ENCODE peak calls at places on chromosomes 16 and 17, in ten cellular contexts. One of them, this sample, is unnamed.

GRCh38 chr17:42984486-42984885 is 4.1 kb downstream of the RUNDC1 start:
- DNase-seq in mucosa of descending colon: no peak
- DNase-seq in cardiac muscle cell: no peak
- DNase-seq in activated CD8-positive, alpha-beta T cell treated with anti-CD3 and anti-CD28 coated beads for 36 hours: no peak
- DNase-seq in WTC11: no peak
- DNase-seq in fibroblast of mammary gland: no peak
- DNase-seq in brain microvascular endothelial cell: no peak
- DNase-seq in GM23338: no peak
- DNase-seq in progenitor cell of endocrine pancreas: no peak
- DNase-seq in kidney: no peak
- DNase-seq in this sample: no peak

GRCh38 chr17:8574687-8575086 is 55.8 kb downstream of the MYH10 start:
- DNase-seq in mucosa of descending colon: no peak
- DNase-seq in cardiac muscle cell: no peak
- DNase-seq in activated CD8-positive, alpha-beta T cell treated with anti-CD3 and anti-CD28 coated beads for 36 hours: no peak
- DNase-seq in WTC11: no peak
- DNase-seq in fibroblast of mammary gland: peak; percentile 30
- DNase-seq in brain microvascular endothelial cell: no peak
- DNase-seq in GM23338: peak; percentile 22
- DNase-seq in progenitor cell of endocrine pancreas: no peak
- DNase-seq in kidney: no peak
- DNase-seq in this sample: no peak

GRCh38 chr16:30054451-30054850 is 11.1 kb upstream of the ALDOA start:
- DNase-seq in mucosa of descending colon: peak; percentile 44
- DNase-seq in cardiac muscle cell: no peak
- DNase-seq in activated CD8-positive, alpha-beta T cell treated with anti-CD3 and anti-CD28 coated beads for 36 hours: no peak
- DNase-seq in WTC11: no peak
- DNase-seq in fibroblast of mammary gland: no peak
- DNase-seq in brain microvascular endothelial cell: no peak
- DNase-seq in GM23338: no peak
- DNase-seq in progenitor cell of endocrine pancreas: no peak
- DNase-seq in kidney: no peak
- DNase-seq in this sample: no peak

GRCh38 chr17:80029235-80029974 is 6.3 kb downstream of the TBC1D16 start:
- DNase-seq in mucosa of descending colon: peak; percentile 73
- DNase-seq in cardiac muscle cell: no peak
- DNase-seq in activated CD8-positive, alpha-beta T cell treated with anti-CD3 and anti-CD28 coated beads for 36 hours: no peak
- DNase-seq in WTC11: no peak
- DNase-seq in fibroblast of mammary gland: peak; percentile 98
- DNase-seq in brain microvascular endothelial cell: peak; percentile 47
- DNase-seq in GM23338: no peak
- DNase-seq in progenitor cell of endocrine pancreas: no peak
- DNase-seq in kidney: peak; percentile 93
- DNase-seq in this sample: peak; percentile 78

GRCh38 chr16:8751481-8752311 is 45.7 kb downstream of the TMEM186 start:
- DNase-seq in mucosa of descending colon: no peak
- DNase-seq in cardiac muscle cell: no peak
- DNase-seq in activated CD8-positive, alpha-beta T cell treated with anti-CD3 and anti-CD28 coated beads for 36 hours: no peak
- DNase-seq in WTC11: no peak
- DNase-seq in fibroblast of mammary gland: peak; percentile 67
- DNase-seq in brain microvascular endothelial cell: peak; percentile 57
- DNase-seq in GM23338: peak; percentile 32
- DNase-seq in progenitor cell of endocrine pancreas: no peak
- DNase-seq in kidney: no peak
- DNase-seq in this sample: no peak

GRCh38 chr16:8963010-8963824 is 489 bp downstream of the USP7 start:
- DNase-seq in mucosa of descending colon: peak; percentile 62
- DNase-seq in cardiac muscle cell: peak; percentile 44
- DNase-seq in activated CD8-positive, alpha-beta T cell treated with anti-CD3 and anti-CD28 coated beads for 36 hours: no peak
- DNase-seq in WTC11: no peak
- DNase-seq in fibroblast of mammary gland: no peak
- DNase-seq in brain microvascular endothelial cell: no peak
- DNase-seq in GM23338: no peak
- DNase-seq in progenitor cell of endocrine pancreas: no peak
- DNase-seq in kidney: peak; percentile 76
- DNase-seq in this sample: no peak

GRCh38 chr17:30586818-30587595 is 109.8 kb downstream of the GOSR1 start:
- DNase-seq in mucosa of descending colon: no peak
- DNase-seq in cardiac muscle cell: no peak
- DNase-seq in activated CD8-positive, alpha-beta T cell treated with anti-CD3 and anti-CD28 coated beads for 36 hours: peak; percentile 21
- DNase-seq in WTC11: no peak
- DNase-seq in fibroblast of mammary gland: peak; percentile 84
- DNase-seq in brain microvascular endothelial cell: peak; percentile 87
- DNase-seq in GM23338: no peak
- DNase-seq in progenitor cell of endocrine pancreas: no peak
- DNase-seq in kidney: no peak
- DNase-seq in this sample: no peak

GRCh38 chr16:27374231-27374793 is 27.7 kb upstream of the IL21R start:
- DNase-seq in mucosa of descending colon: no peak
- DNase-seq in cardiac muscle cell: no peak
- DNase-seq in activated CD8-positive, alpha-beta T cell treated with anti-CD3 and anti-CD28 coated beads for 36 hours: peak; percentile 32
- DNase-seq in WTC11: no peak
- DNase-seq in fibroblast of mammary gland: no peak
- DNase-seq in brain microvascular endothelial cell: no peak
- DNase-seq in GM23338: no peak
- DNase-seq in progenitor cell of endocrine pancreas: no peak
- DNase-seq in kidney: no peak
- DNase-seq in this sample: no peak

GRCh38 chr17:17275991-17276390 is 5.1 kb downstream of the COPS3 start:
- DNase-seq in mucosa of descending colon: no peak
- DNase-seq in cardiac muscle cell: no peak
- DNase-seq in activated CD8-positive, alpha-beta T cell treated with anti-CD3 and anti-CD28 coated beads for 36 hours: no peak
- DNase-seq in WTC11: no peak
- DNase-seq in fibroblast of mammary gland: no peak
- DNase-seq in brain microvascular endothelial cell: no peak
- DNase-seq in GM23338: no peak
- DNase-seq in progenitor cell of endocrine pancreas: no peak
- DNase-seq in kidney: no peak
- DNase-seq in this sample: no peak

GRCh38 chr16:82715833-82716232 is 89.1 kb downstream of the CDH13 start:
- DNase-seq in mucosa of descending colon: no peak
- DNase-seq in cardiac muscle cell: peak; percentile 12
- DNase-seq in activated CD8-positive, alpha-beta T cell treated with anti-CD3 and anti-CD28 coated beads for 36 hours: no peak
- DNase-seq in WTC11: no peak
- DNase-seq in fibroblast of mammary gland: no peak
- DNase-seq in brain microvascular endothelial cell: no peak
- DNase-seq in GM23338: no peak
- DNase-seq in progenitor cell of endocrine pancreas: no peak
- DNase-seq in kidney: no peak
- DNase-seq in this sample: no peak

GRCh38 chr17:81906476-81907218 is 4.6 kb downstream of the PCYT2 start:
- DNase-seq in mucosa of descending colon: peak; percentile 48
- DNase-seq in cardiac muscle cell: no peak
- DNase-seq in activated CD8-positive, alpha-beta T cell treated with anti-CD3 and anti-CD28 coated beads for 36 hours: no peak
- DNase-seq in WTC11: peak; percentile 60
- DNase-seq in fibroblast of mammary gland: no peak
- DNase-seq in brain microvascular endothelial cell: no peak
- DNase-seq in GM23338: peak; percentile 47
- DNase-seq in progenitor cell of endocrine pancreas: no peak
- DNase-seq in kidney: no peak
- DNase-seq in this sample: no peak
- TF ChIP-seq CTCF in mucosa of descending colon: no peak
- TF ChIP-seq CTCF in cardiac muscle cell: no peak
- TF ChIP-seq CTCF in activated CD8-positive, alpha-beta T cell treated with anti-CD3 and anti-CD28 coated beads for 36 hours: peak; percentile 8
- TF ChIP-seq CTCF in WTC11: no peak
- TF ChIP-seq CTCF in fibroblast of mammary gland: no peak
- TF ChIP-seq CTCF in brain microvascular endothelial cell: peak; percentile 26
- TF ChIP-seq CTCF in GM23338: peak; percentile 40
- TF ChIP-seq CTCF in progenitor cell of endocrine pancreas: no peak
- TF ChIP-seq CTCF in kidney: no peak
- TF ChIP-seq CTCF in this sample: no peak

GRCh38 chr17:72345536-72345935 is 224.7 kb downstream of the SOX9 start:
- DNase-seq in mucosa of descending colon: no peak
- DNase-seq in cardiac muscle cell: no peak
- DNase-seq in activated CD8-positive, alpha-beta T cell treated with anti-CD3 and anti-CD28 coated beads for 36 hours: no peak
- DNase-seq in WTC11: no peak
- DNase-seq in fibroblast of mammary gland: no peak
- DNase-seq in brain microvascular endothelial cell: no peak
- DNase-seq in GM23338: no peak
- DNase-seq in progenitor cell of endocrine pancreas: no peak
- DNase-seq in kidney: no peak
- DNase-seq in this sample: no peak
- TF ChIP-seq CTCF in mucosa of descending colon: no peak
- TF ChIP-seq CTCF in cardiac muscle cell: no peak
- TF ChIP-seq CTCF in activated CD8-positive, alpha-beta T cell treated with anti-CD3 and anti-CD28 coated beads for 36 hours: no peak
- TF ChIP-seq CTCF in WTC11: no peak
- TF ChIP-seq CTCF in fibroblast of mammary gland: peak; percentile 13
- TF ChIP-seq CTCF in brain microvascular endothelial cell: peak; percentile 27
- TF ChIP-seq CTCF in GM23338: peak; percentile 27
- TF ChIP-seq CTCF in progenitor cell of endocrine pancreas: no peak
- TF ChIP-seq CTCF in kidney: no peak
- TF ChIP-seq CTCF in this sample: no peak

GRCh38 chr16:69105501-69106361 is at the start of gene HAS3:
- DNase-seq in mucosa of descending colon: no peak
- DNase-seq in cardiac muscle cell: peak; percentile 84
- DNase-seq in activated CD8-positive, alpha-beta T cell treated with anti-CD3 and anti-CD28 coated beads for 36 hours: peak; percentile 47
- DNase-seq in WTC11: peak; percentile 74
- DNase-seq in fibroblast of mammary gland: peak; percentile 49
- DNase-seq in brain microvascular endothelial cell: peak; percentile 44
- DNase-seq in GM23338: peak; percentile 93
- DNase-seq in progenitor cell of endocrine pancreas: peak; percentile 53
- DNase-seq in kidney: peak; percentile 85
- DNase-seq in this sample: peak; percentile 70
- TF ChIP-seq CTCF in mucosa of descending colon: no peak
- TF ChIP-seq CTCF in cardiac muscle cell: peak; percentile 38
- TF ChIP-seq CTCF in activated CD8-positive, alpha-beta T cell treated with anti-CD3 and anti-CD28 coated beads for 36 hours: peak; percentile 24
- TF ChIP-seq CTCF in WTC11: no peak
- TF ChIP-seq CTCF in fibroblast of mammary gland: peak; percentile 13
- TF ChIP-seq CTCF in brain microvascular endothelial cell: peak; percentile 59
- TF ChIP-seq CTCF in GM23338: peak; percentile 27
- TF ChIP-seq CTCF in progenitor cell of endocrine pancreas: peak; percentile 4
- TF ChIP-seq CTCF in kidney: peak; percentile 24
- TF ChIP-seq CTCF in this sample: no peak

GRCh38 chr16:554640-555413 is 5.4 kb upstream of the PRR35 start:
- DNase-seq in mucosa of descending colon: no peak
- DNase-seq in cardiac muscle cell: no peak
- DNase-seq in activated CD8-positive, alpha-beta T cell treated with anti-CD3 and anti-CD28 coated beads for 36 hours: no peak
- DNase-seq in WTC11: no peak
- DNase-seq in fibroblast of mammary gland: peak; percentile 80
- DNase-seq in brain microvascular endothelial cell: no peak
- DNase-seq in GM23338: no peak
- DNase-seq in progenitor cell of endocrine pancreas: no peak
- DNase-seq in kidney: no peak
- DNase-seq in this sample: no peak

GRCh38 chr16:556479-557173 is 3.6 kb upstream of the PRR35 start:
- DNase-seq in mucosa of descending colon: no peak
- DNase-seq in cardiac muscle cell: no peak
- DNase-seq in activated CD8-positive, alpha-beta T cell treated with anti-CD3 and anti-CD28 coated beads for 36 hours: no peak
- DNase-seq in WTC11: no peak
- DNase-seq in fibroblast of mammary gland: no peak
- DNase-seq in brain microvascular endothelial cell: no peak
- DNase-seq in GM23338: no peak
- DNase-seq in progenitor cell of endocrine pancreas: no peak
- DNase-seq in kidney: no peak
- DNase-seq in this sample: no peak

GRCh38 chr16:557463-558297 is 2.5 kb upstream of the PRR35 start:
- DNase-seq in mucosa of descending colon: no peak
- DNase-seq in cardiac muscle cell: no peak
- DNase-seq in activated CD8-positive, alpha-beta T cell treated with anti-CD3 and anti-CD28 coated beads for 36 hours: no peak
- DNase-seq in WTC11: no peak
- DNase-seq in fibroblast of mammary gland: no peak
- DNase-seq in brain microvascular endothelial cell: no peak
- DNase-seq in GM23338: no peak
- DNase-seq in progenitor cell of endocrine pancreas: no peak
- DNase-seq in kidney: no peak
- DNase-seq in this sample: no peak

GRCh38 chr16:554297-554621 is 5.9 kb upstream of the PRR35 start:
- DNase-seq in mucosa of descending colon: no peak
- DNase-seq in cardiac muscle cell: no peak
- DNase-seq in activated CD8-positive, alpha-beta T cell treated with anti-CD3 and anti-CD28 coated beads for 36 hours: no peak
- DNase-seq in WTC11: no peak
- DNase-seq in fibroblast of mammary gland: no peak
- DNase-seq in brain microvascular endothelial cell: no peak
- DNase-seq in GM23338: no peak
- DNase-seq in progenitor cell of endocrine pancreas: no peak
- DNase-seq in kidney: no peak
- DNase-seq in this sample: no peak

GRCh38 chr16:555528-556478 is 4.4 kb upstream of the PRR35 start:
- DNase-seq in mucosa of descending colon: no peak
- DNase-seq in cardiac muscle cell: no peak
- DNase-seq in activated CD8-positive, alpha-beta T cell treated with anti-CD3 and anti-CD28 coated beads for 36 hours: no peak
- DNase-seq in WTC11: no peak
- DNase-seq in fibroblast of mammary gland: no peak
- DNase-seq in brain microvascular endothelial cell: no peak
- DNase-seq in GM23338: no peak
- DNase-seq in progenitor cell of endocrine pancreas: no peak
- DNase-seq in kidney: no peak
- DNase-seq in this sample: no peak
- TF ChIP-seq CTCF in mucosa of descending colon: no peak
- TF ChIP-seq CTCF in cardiac muscle cell: no peak
- TF ChIP-seq CTCF in activated CD8-positive, alpha-beta T cell treated with anti-CD3 and anti-CD28 coated beads for 36 hours: no peak
- TF ChIP-seq CTCF in WTC11: no peak
- TF ChIP-seq CTCF in fibroblast of mammary gland: no peak
- TF ChIP-seq CTCF in brain microvascular endothelial cell: peak; percentile 3
- TF ChIP-seq CTCF in GM23338: no peak
- TF ChIP-seq CTCF in progenitor cell of endocrine pancreas: no peak
- TF ChIP-seq CTCF in kidney: no peak
- TF ChIP-seq CTCF in this sample: no peak

GRCh38 chr16:72927199-72928088 is 120.5 kb downstream of the ZFHX3 start:
- DNase-seq in mucosa of descending colon: no peak
- DNase-seq in cardiac muscle cell: no peak
- DNase-seq in activated CD8-positive, alpha-beta T cell treated with anti-CD3 and anti-CD28 coated beads for 36 hours: no peak
- DNase-seq in WTC11: no peak
- DNase-seq in fibroblast of mammary gland: peak; percentile 95
- DNase-seq in brain microvascular endothelial cell: peak; percentile 53
- DNase-seq in GM23338: no peak
- DNase-seq in progenitor cell of endocrine pancreas: no peak
- DNase-seq in kidney: peak; percentile 68
- DNase-seq in this sample: no peak
- TF ChIP-seq CTCF in mucosa of descending colon: no peak
- TF ChIP-seq CTCF in cardiac muscle cell: no peak
- TF ChIP-seq CTCF in activated CD8-positive, alpha-beta T cell treated with anti-CD3 and anti-CD28 coated beads for 36 hours: no peak
- TF ChIP-seq CTCF in WTC11: no peak
- TF ChIP-seq CTCF in fibroblast of mammary gland: no peak
- TF ChIP-seq CTCF in brain microvascular endothelial cell: no peak
- TF ChIP-seq CTCF in GM23338: peak; percentile 16
- TF ChIP-seq CTCF in progenitor cell of endocrine pancreas: no peak
- TF ChIP-seq CTCF in kidney: no peak
- TF ChIP-seq CTCF in this sample: no peak